ENCODE peak calls at places on chromosomes 6 and 20, in five cellular contexts. One of them, this sample, is unnamed.

GRCh38 chr20:45993197-45993951 is 15.3 kb upstream of the MMP9 start:
- DNase-seq in NCI-H2081: no peak
- DNase-seq in C1 segment of cervical spinal cord: no peak
- DNase-seq in hepatocyte: peak; percentile 78
- DNase-seq in germinal center: no peak
- DNase-seq in this sample: peak; percentile 67

GRCh38 chr6:46302176-46302575 is 131.4 kb upstream of the ENPP5 start:
- DNase-seq in NCI-H2081: no peak
- DNase-seq in germinal center: no peak
- DNase-seq in C1 segment of cervical spinal cord: no peak
- DNase-seq in hepatocyte: no peak
- DNase-seq in this sample: no peak

GRCh38 chr6:151289399-151290007 is 49.7 kb downstream of the AKAP12 start:
- DNase-seq in germinal center: no peak
- DNase-seq in NCI-H2081: no peak
- DNase-seq in C1 segment of cervical spinal cord: no peak
- DNase-seq in hepatocyte: no peak
- DNase-seq in this sample: no peak

GRCh38 chr6:109690373-109690739 is 646 bp downstream of the AK9 start:
- DNase-seq in C1 segment of cervical spinal cord: peak; percentile 73
- DNase-seq in germinal center: peak; percentile 56
- DNase-seq in NCI-H2081: peak; percentile 42
- DNase-seq in hepatocyte: peak; percentile 72
- DNase-seq in this sample: peak; percentile 51

GRCh38 chr6:33217246-33217645 is 8.9 kb downstream of the RING1 start:
- DNase-seq in C1 segment of cervical spinal cord: no peak
- DNase-seq in hepatocyte: no peak
- DNase-seq in germinal center: no peak
- DNase-seq in NCI-H2081: no peak
- DNase-seq in this sample: no peak

GRCh38 chr20:43642548-43642947 is 24.4 kb upstream of the MYBL2 start:
- DNase-seq in hepatocyte: no peak
- DNase-seq in germinal center: no peak
- DNase-seq in C1 segment of cervical spinal cord: no peak
- DNase-seq in NCI-H2081: no peak
- DNase-seq in this sample: no peak

GRCh38 chr20:40489886-40490285 is 199.2 kb downstream of the MAFB start:
- DNase-seq in germinal center: no peak
- DNase-seq in NCI-H2081: no peak
- DNase-seq in C1 segment of cervical spinal cord: no peak
- DNase-seq in hepatocyte: no peak
- DNase-seq in this sample: no peak

GRCh38 chr6:134517145-134517658 is 199.3 kb upstream of the SGK1 start:
- DNase-seq in hepatocyte: peak; percentile 64
- DNase-seq in germinal center: no peak
- DNase-seq in C1 segment of cervical spinal cord: peak; percentile 34
- DNase-seq in NCI-H2081: peak; percentile 13
- DNase-seq in this sample: peak; percentile 46

GRCh38 chr6:125310994-125311649 is 9.4 kb upstream of the HDDC2 start:
- DNase-seq in NCI-H2081: peak; percentile 57
- DNase-seq in C1 segment of cervical spinal cord: no peak
- DNase-seq in hepatocyte: peak; percentile 82
- DNase-seq in germinal center: peak; percentile 38
- DNase-seq in this sample: peak; percentile 73

GRCh38 chr20:45823949-45824835 is 2.9 kb downstream of the TNNC2 start:
- DNase-seq in germinal center: peak; percentile 73
- DNase-seq in C1 segment of cervical spinal cord: no peak
- DNase-seq in hepatocyte: peak; percentile 59
- DNase-seq in NCI-H2081: peak; percentile 17
- DNase-seq in this sample: peak; percentile 71

GRCh38 chr20:53133628-53134027 is 161.5 kb downstream of the TSHZ2 start:
- DNase-seq in hepatocyte: no peak
- DNase-seq in germinal center: no peak
- DNase-seq in C1 segment of cervical spinal cord: no peak
- DNase-seq in NCI-H2081: no peak
- DNase-seq in this sample: no peak

GRCh38 chr6:164207024-164207423 is 792.5 kb downstream of the QKI start:
- DNase-seq in C1 segment of cervical spinal cord: no peak
- DNase-seq in NCI-H2081: no peak
- DNase-seq in hepatocyte: no peak
- DNase-seq in germinal center: no peak
- DNase-seq in this sample: no peak

This sample was measured in HT-29.